ENCODE peak calls at places on chromosomes 7 and 10, in six cellular contexts. W, R, Z, N, K and T are unnamed samples.

GRCh38 chr10:69723653-69724052 is 78.1 kb upstream of the COL13A1 start:
- DNase-seq in W (no peak), R (no peak), Z (no peak), N (peak), K (no peak), T (no peak)

GRCh38 chr10:91300011-91300575 is 79.6 kb downstream of the PCGF5 start:
- DNase-seq in W (no peak), R (no peak), Z (no peak), N (no peak), K (no peak), T (peak)

GRCh38 chr7:117019786-117020604 is 66.7 kb downstream of the ST7 start:
- DNase-seq in W (peak), R (no peak), Z (peak), N (peak), K (no peak), T (peak)

GRCh38 chr7:54956865-54957264 is 62.0 kb upstream of the EGFR start:
- DNase-seq in W (no peak), R (no peak), Z (no peak), N (no peak), K (no peak), T (no peak)

GRCh38 chr10:5508161-5508604 is 8.8 kb upstream of the CALML5 start:
- DNase-seq in W (no peak), R (no peak), Z (no peak), N (no peak), K (no peak), T (no peak)

GRCh38 chr7:142793156-142793555 is 22.4 kb downstream of the PRSS2 start:
- DNase-seq in W (no peak), R (no peak), Z (no peak), N (no peak), K (no peak), T (no peak)

GRCh38 chr10:101233443-101233842 is 4.2 kb upstream of the LBX1 start:
- DNase-seq in W (no peak), R (no peak), Z (no peak), N (no peak), K (no peak), T (no peak)

GRCh38 chr7:82624337-82624736 is 180.8 kb upstream of the CACNA2D1 start:
- DNase-seq in W (no peak), R (no peak), Z (no peak), N (peak), K (no peak), T (peak)

GRCh38 chr7:158880973-158881372 is 24.6 kb downstream of the DYNC2I1 start:
- DNase-seq in W (no peak), R (no peak), Z (no peak), N (no peak), K (no peak), T (no peak)

GRCh38 chr7:50962962-50963374 is 180.3 kb upstream of the GRB10 start:
- DNase-seq in W (no peak), R (no peak), Z (peak), N (peak), K (peak), T (peak)

GRCh38 chr10:113230018-113230610 is 280.1 kb downstream of the TCF7L2 start:
- DNase-seq in W (no peak), R (no peak), Z (no peak), N (no peak), K (no peak), T (no peak)

GRCh38 chr10:102549549-102549948 is 45.8 kb downstream of the SUFU start:
- DNase-seq in W (no peak), R (no peak), Z (no peak), N (no peak), K (no peak), T (no peak)

GRCh38 chr7:139828880-139829653 is at the start of gene TBXAS1:
- DNase-seq in W (no peak), R (no peak), Z (peak), N (no peak), K (peak), T (peak)

GRCh38 chr10:27252267-27253000 is 11.8 kb upstream of the ACBD5 start:
- DNase-seq in W (peak), R (peak), Z (peak), N (peak), K (peak), T (peak)

GRCh38 chr10:78404296-78404695 is 370.6 kb downstream of the RPS24 start:
- DNase-seq in W (no peak), R (no peak), Z (no peak), N (no peak), K (no peak), T (no peak)

GRCh38 chr7:130272456-130273080 is 5.9 kb downstream of the CPA2 start:
- DNase-seq in W (peak), R (no peak), Z (no peak), N (peak), K (no peak), T (no peak)

GRCh38 chr10:25820496-25821415 is 113.3 kb upstream of the MYO3A start:
- DNase-seq in W (no peak), R (no peak), Z (no peak), N (no peak), K (no peak), T (no peak)

GRCh38 chr7:143240323-143241168 is 18.7 kb downstream of the TAS2R40 start:
- DNase-seq in W (peak), R (peak), Z (peak), N (peak), K (peak), T (peak)

GRCh38 chr10:132851451-132851850 is 65.5 kb upstream of the NKX6-2 start:
- DNase-seq in W (no peak), R (no peak), Z (no peak), N (no peak), K (no peak), T (no peak)

GRCh38 chr10:128143531-128143930 is 17.3 kb upstream of the MKI67 start:
- DNase-seq in W (no peak), R (no peak), Z (no peak), N (no peak), K (no peak), T (no peak)

GRCh38 chr10:59754951-59755350 is 1.7 kb upstream of the MRLN start:
- DNase-seq in W (no peak), R (no peak), Z (no peak), N (no peak), K (no peak), T (no peak)

GRCh38 chr10:124650263-124650662 is 93.9 kb downstream of the FAM53B start:
- DNase-seq in W (no peak), R (no peak), Z (no peak), N (no peak), K (no peak), T (no peak)

GRCh38 chr10:77592510-77592909 is 45.1 kb downstream of the KCNMA1 start:
- DNase-seq in W (no peak), R (no peak), Z (no peak), N (no peak), K (no peak), T (no peak)

GRCh38 chr7:87435546-87435945 is 39.9 kb downstream of the ABCB4 start:
- DNase-seq in W (no peak), R (no peak), Z (no peak), N (no peak), K (no peak), T (peak)

GRCh38 chr10:76285012-76285411 is 853.6 kb downstream of the LRMDA start:
- DNase-seq in W (no peak), R (no peak), Z (no peak), N (peak), K (no peak), T (peak)

GRCh38 chr7:92747041-92747835 is 89.1 kb downstream of the CDK6 start:
- DNase-seq in W (no peak), R (no peak), Z (no peak), N (peak), K (no peak), T (peak)

GRCh38 chr7:31114593-31115343 is 62.7 kb downstream of the ADCYAP1R1 start:
- DNase-seq in W (peak), R (no peak), Z (peak), N (peak), K (peak), T (peak)

GRCh38 chr10:24762966-24763623 is 39.4 kb upstream of the ARHGAP21 start:
- DNase-seq in W (no peak), R (no peak), Z (no peak), N (no peak), K (peak), T (peak)

GRCh38 chr10:52442576-52442975 is 128.5 kb downstream of the DKK1 start:
- DNase-seq in W (no peak), R (no peak), Z (no peak), N (peak), K (no peak), T (peak)

GRCh38 chr10:132293416-132294195 is 14.1 kb downstream of the STK32C start:
- DNase-seq in W (peak), R (no peak), Z (no peak), N (no peak), K (no peak), T (no peak)

GRCh38 chr10:110395350-110396283 is 90.9 kb upstream of the SMNDC1 start:
- DNase-seq in W (no peak), R (no peak), Z (peak), N (peak), K (peak), T (peak)

GRCh38 chr10:117914330-117914729 is 132.4 kb downstream of the RAB11FIP2 start:
- DNase-seq in W (no peak), R (no peak), Z (no peak), N (no peak), K (no peak), T (no peak)

GRCh38 chr10:114526112-114526496 is 121.8 kb upstream of the AFAP1L2 start:
- DNase-seq in W (no peak), R (no peak), Z (no peak), N (no peak), K (no peak), T (no peak)

GRCh38 chr7:13115157-13115772 is 427.8 kb downstream of the ARL4A start:
- DNase-seq in W (no peak), R (no peak), Z (peak), N (no peak), K (no peak), T (no peak)

GRCh38 chr10:28716748-28717147 is 39.4 kb downstream of the BAMBI start:
- DNase-seq in W (no peak), R (no peak), Z (no peak), N (no peak), K (no peak), T (no peak)

GRCh38 chr7:29511851-29512250 is 51.8 kb upstream of the PRR15 start:
- DNase-seq in W (no peak), R (no peak), Z (no peak), N (no peak), K (no peak), T (no peak)

GRCh38 chr7:117041822-117042221 is 88.5 kb downstream of the ST7 start:
- DNase-seq in W (no peak), R (no peak), Z (no peak), N (no peak), K (no peak), T (no peak)